ENCODE peak calls at places on chromosome 11, in seven cellular contexts. L, I, R, G, Y, S and B are unnamed samples.

GRCh38 chr11:94513091-94513490 is 830 bp downstream of the C11orf97 start:
- DNase-seq in L (no peak), I (no peak), R (no peak), G (no peak), Y (no peak), S (no peak), B (no peak)

GRCh38 chr11:109993786-109994185 is 99.4 kb upstream of the ZC3H12C start:
- DNase-seq in L (no peak), I (no peak), R (no peak), G (no peak), Y (no peak), S (no peak), B (no peak)

GRCh38 chr11:35525501-35526175 is at the start of gene PAMR1:
- DNase-seq in L (peak), I (peak), R (peak), G (peak), Y (peak), S (no peak), B (peak)

GRCh38 chr11:4467043-4467442 is 15.4 kb upstream of the OR52K1 start:
- DNase-seq in L (no peak), I (no peak), R (no peak), G (no peak), Y (no peak), S (no peak), B (no peak)

GRCh38 chr11:66509131-66509561 is 1.3 kb upstream of the BBS1 start:
- DNase-seq in L (no peak), I (no peak), R (no peak), G (no peak), Y (no peak), S (no peak), B (no peak)

GRCh38 chr11:1326435-1327063 is 17.1 kb upstream of the TOLLIP start:
- DNase-seq in L (no peak), I (no peak), R (no peak), G (no peak), Y (no peak), S (peak), B (no peak)

GRCh38 chr11:85316967-85317366 is 310.2 kb downstream of the DLG2 start:
- DNase-seq in L (no peak), I (no peak), R (no peak), G (no peak), Y (peak), S (no peak), B (no peak)

GRCh38 chr11:14388352-14388751 is 29.4 kb upstream of the RRAS2 start:
- DNase-seq in L (no peak), I (no peak), R (no peak), G (no peak), Y (no peak), S (no peak), B (no peak)

GRCh38 chr11:45964911-45965389 is 42.5 kb downstream of the LARGE2 start:
- DNase-seq in L (peak), I (peak), R (peak), G (peak), Y (peak), S (peak), B (no peak)

GRCh38 chr11:119942021-119942420 is 195.9 kb downstream of the TRIM29 start:
- DNase-seq in L (no peak), I (peak), R (no peak), G (no peak), Y (no peak), S (peak), B (no peak)

GRCh38 chr11:45901646-45902045 is 5.4 kb downstream of the FREY1 start:
- DNase-seq in L (no peak), I (no peak), R (no peak), G (no peak), Y (no peak), S (no peak), B (no peak)

GRCh38 chr11:9219572-9219971 is 45.6 kb downstream of the DENND5A start:
- DNase-seq in L (no peak), I (no peak), R (no peak), G (no peak), Y (no peak), S (no peak), B (no peak)

GRCh38 chr11:89436071-89436470 is 55.1 kb downstream of the NOX4 start:
- DNase-seq in L (no peak), I (no peak), R (no peak), G (peak), Y (no peak), S (no peak), B (no peak)

GRCh38 chr11:64844330-64845124 is at the start of gene CDC42BPG:
- DNase-seq in L (no peak), I (peak), R (no peak), G (peak), Y (peak), S (peak), B (peak)

GRCh38 chr11:107457558-107458271 is at the start of gene CWF19L2:
- DNase-seq in L (peak), I (peak), R (peak), G (peak), Y (peak), S (peak), B (peak)

GRCh38 chr11:63556404-63556803 is 6.8 kb downstream of the PLAAT2 start:
- DNase-seq in L (peak), I (no peak), R (no peak), G (no peak), Y (no peak), S (no peak), B (no peak)

GRCh38 chr11:11396290-11397042 is 43.4 kb upstream of the CSNK2A3 start:
- DNase-seq in L (no peak), I (no peak), R (no peak), G (no peak), Y (no peak), S (no peak), B (no peak)

GRCh38 chr11:11395126-11395525 is 42.1 kb upstream of the CSNK2A3 start:
- DNase-seq in L (no peak), I (no peak), R (no peak), G (no peak), Y (no peak), S (no peak), B (no peak)

GRCh38 chr11:11400121-11400520 is 47.1 kb upstream of the CSNK2A3 start:
- DNase-seq in L (no peak), I (no peak), R (no peak), G (no peak), Y (no peak), S (no peak), B (no peak)

GRCh38 chr11:11400635-11401232 is 47.7 kb upstream of the CSNK2A3 start:
- DNase-seq in L (no peak), I (peak), R (no peak), G (peak), Y (no peak), S (peak), B (no peak)

DNA sequence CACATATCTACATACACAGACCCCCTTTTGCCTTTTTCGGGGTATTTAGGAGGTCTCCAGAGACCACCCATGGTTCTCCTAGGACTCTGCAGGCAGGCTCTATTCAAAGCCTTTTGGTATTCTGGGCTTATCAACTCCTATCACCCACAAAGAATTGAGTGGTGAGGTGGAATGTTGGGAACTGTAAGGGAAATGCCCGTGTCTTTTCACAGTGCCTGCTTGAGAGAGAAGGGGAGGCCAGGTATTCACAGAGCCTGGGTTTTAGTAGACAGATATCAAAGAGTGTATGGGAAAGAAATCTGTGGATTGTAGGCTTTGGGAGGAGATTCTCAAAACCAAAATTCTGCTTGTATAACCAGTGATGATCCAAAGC is 44.0 kb upstream of the CSNK2A3 start:
- DNase-seq in L (no peak), I (no peak), R (no peak), G (peak), Y (no peak), S (no peak), B (no peak)
- H3K27ac ChIP-seq in L (peak), I (no peak), R (peak), G (no peak), Y (no peak), S (no peak), B (no peak)

GRCh38 chr11:135033545-135033944 is 621.5 kb upstream of the B3GAT1 start:
- DNase-seq in L (no peak), I (peak), R (no peak), G (peak), Y (no peak), S (peak), B (no peak)
- TF ChIP-seq CTCF in L (peak), I (peak), R (peak), G (peak), Y (peak), S (peak), B (peak)

DNA sequence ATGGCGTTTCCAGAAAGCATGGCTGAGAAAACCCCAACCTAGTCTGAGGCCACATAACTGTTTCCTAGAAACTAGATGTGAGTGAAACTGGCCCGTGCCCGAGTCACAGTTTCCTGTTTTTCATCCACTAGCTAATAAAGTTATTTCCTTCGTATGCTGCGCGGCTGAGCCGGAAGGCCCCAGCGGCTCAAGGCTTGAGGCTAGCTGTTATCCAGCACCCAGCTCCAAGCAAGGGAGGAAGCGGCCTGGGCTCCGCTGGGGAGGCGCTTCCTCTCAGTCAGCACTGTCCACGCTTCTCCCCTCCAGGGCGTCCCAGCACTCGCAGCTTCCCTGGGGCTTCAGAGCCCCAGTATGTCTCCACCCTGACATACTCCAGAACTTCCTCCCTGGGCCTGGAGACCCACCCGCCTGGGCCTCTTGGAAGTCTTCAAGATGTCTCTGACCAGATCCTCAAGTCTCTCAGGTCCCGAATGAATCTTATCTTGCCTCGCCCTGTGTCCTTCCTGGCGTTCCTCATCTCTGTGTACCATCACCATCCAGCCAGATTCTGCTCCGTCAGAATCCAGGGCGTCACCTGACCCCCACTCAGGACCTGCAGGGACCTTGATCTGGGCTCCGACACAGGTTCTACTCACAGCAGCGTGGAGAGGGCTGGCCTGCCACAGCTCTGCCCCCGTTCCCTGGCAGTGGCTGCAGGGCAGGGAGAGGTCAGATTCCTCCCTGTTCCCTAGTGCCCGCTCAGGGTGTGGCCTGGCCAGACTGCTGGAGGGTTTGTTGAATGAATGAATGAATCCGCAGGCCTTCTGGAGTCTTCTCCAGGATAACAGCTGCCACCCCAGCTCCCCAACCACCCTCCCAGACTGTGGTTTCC is 81.9 kb downstream of the LRRC32 start:
- DNase-seq in L (peak), I (no peak), R (no peak), G (no peak), Y (peak), S (peak), B (peak)
- H3K27ac ChIP-seq in L (peak), I (no peak), R (peak), G (no peak), Y (peak), S (no peak), B (peak)

DNA sequence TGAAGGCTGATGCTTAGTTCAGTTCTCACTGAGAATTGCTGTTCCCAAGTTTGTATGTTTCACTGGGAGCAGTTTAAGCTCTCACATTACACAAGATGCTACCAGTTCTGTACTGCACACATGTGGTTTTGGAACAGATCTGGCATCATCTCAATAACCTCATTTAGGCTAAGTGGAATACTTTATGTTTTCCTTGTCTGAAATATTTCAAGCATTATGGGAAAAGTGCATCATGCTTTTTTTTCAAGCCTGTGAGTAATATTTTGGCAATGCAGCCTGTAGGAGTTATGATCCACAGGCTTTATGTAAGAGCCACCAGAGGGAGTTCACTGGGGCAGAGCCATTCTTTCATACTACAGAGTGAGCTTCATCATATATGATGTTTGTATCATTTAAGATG is 141.5 kb downstream of the OR4C45 start:
- DNase-seq in L (no peak), I (no peak), R (no peak), G (no peak), Y (no peak), S (no peak), B (no peak)
- TF ChIP-seq CTCF in L (peak), I (no peak), R (no peak), G (no peak), Y (no peak), S (no peak), B (peak)